ENCODE peak calls at places on chromosomes 6 and 20, in ten cellular contexts. E is mesendoderm; Q is CD8-positive, alpha-beta memory T cell; X is CD8-positive, alpha-beta T cell; Y is cardiac muscle cell; G is PC-3; N is endodermal cell; W is Karpas-422; F is naive thymus-derived CD4-positive, alpha-beta T cell; S is iPS DF 6.9. V is an unnamed sample.

GRCh38 chr6:110398778-110399177 is 16.6 kb downstream of the DDO start:
- DNase-seq in W (no peak), N (no peak), G (peak), S (no peak), X (no peak), E (no peak), Y (no peak), Q (no peak), F (no peak), V (no peak)

GRCh38 chr6:14838041-14838596 is 407.8 kb upstream of the JARID2 start:
- DNase-seq in Y (peak), G (no peak), E (no peak), Q (no peak), S (no peak), N (no peak), X (no peak), F (no peak), W (no peak), V (no peak)

GRCh38 chr20:53734006-53734688 is 140.5 kb upstream of the ZNF217 start:
- DNase-seq in W (no peak), X (no peak), N (peak), E (peak), Y (no peak), Q (no peak), G (no peak), S (no peak), F (no peak), V (no peak)

GRCh38 chr6:17179246-17180073 is 77.6 kb downstream of the STMND1 start:
- DNase-seq in E (no peak), N (no peak), S (no peak), W (no peak), X (no peak), G (peak), Q (no peak), Y (peak), F (no peak), V (no peak)

GRCh38 chr6:28606424-28607391 is 81.0 kb downstream of the GPX5 start:
- DNase-seq in Y (peak), N (peak), Q (peak), G (peak), S (no peak), W (peak), X (no peak), E (peak), F (peak), V (no peak)

GRCh38 chr6:145841668-145842067 is 27.1 kb upstream of the FBXO30 start:
- DNase-seq in S (no peak), G (peak), E (no peak), W (no peak), N (no peak), Q (no peak), X (no peak), F (no peak), Y (no peak), V (no peak)

GRCh38 chr20:49400904-49401303 is 81.6 kb downstream of the KCNB1 start:
- DNase-seq in F (no peak), N (no peak), E (no peak), Y (peak), S (no peak), G (no peak), W (no peak), Q (no peak), X (no peak), V (no peak)

GRCh38 chr20:22465622-22466446 is 118.5 kb downstream of the FOXA2 start:
- DNase-seq in F (no peak), S (no peak), Q (no peak), N (no peak), G (no peak), E (no peak), Y (no peak), X (no peak), W (no peak), V (no peak)

GRCh38 chr20:10519361-10520048 is 84.4 kb downstream of the SLX4IP start:
- DNase-seq in F (no peak), E (no peak), N (no peak), G (peak), Q (no peak), Y (no peak), X (no peak), S (no peak), W (no peak), V (no peak)

GRCh38 chr6:128036808-128037570 is 136.1 kb upstream of the THEMIS start:
- DNase-seq in S (no peak), E (no peak), Q (no peak), Y (peak), G (no peak), N (no peak), W (no peak), F (no peak), X (no peak), V (no peak)

GRCh38 chr6:85364354-85364753 is 85.5 kb upstream of the NT5E start:
- DNase-seq in S (no peak), Q (no peak), X (no peak), N (no peak), W (no peak), G (peak), Y (peak), F (no peak), E (no peak), V (no peak)

GRCh38 chr20:18057106-18057993 is at the start of gene OVOL2:
- DNase-seq in F (no peak), Q (no peak), W (no peak), G (peak), S (peak), Y (no peak), E (peak), X (no peak), N (peak), V (peak)
- H3K27ac ChIP-seq in F (no peak), Q (no peak), W (no peak), G (peak), S (no peak), Y (no peak), E (peak), X (no peak), N (no peak), V (peak)

GRCh38 chr6:170523256-170524187 is 29.6 kb downstream of the PSMB1 start:
- DNase-seq in Q (no peak), X (no peak), S (no peak), Y (no peak), E (no peak), F (no peak), G (no peak), N (no peak), W (no peak), V (no peak)
- H3K27ac ChIP-seq in Q (no peak), X (no peak), S (no peak), Y (peak), E (no peak), F (no peak), G (no peak), N (no peak), W (no peak), V (no peak)

GRCh38 chr20:57716893-57717292 is 7.1 kb upstream of the PMEPA1 start:
- DNase-seq in E (no peak), X (no peak), F (no peak), S (no peak), Y (no peak), Q (no peak), N (no peak), G (no peak), W (no peak), V (no peak)

GRCh38 chr20:57713951-57714350 is 4.1 kb upstream of the PMEPA1 start:
- DNase-seq in Q (no peak), W (no peak), X (no peak), N (no peak), S (no peak), F (no peak), Y (no peak), E (no peak), G (no peak), V (no peak)

GRCh38 chr20:57714409-57715267 is 4.8 kb upstream of the PMEPA1 start:
- DNase-seq in S (no peak), N (no peak), F (no peak), X (no peak), Y (peak), E (no peak), G (peak), W (no peak), Q (no peak), V (no peak)

GRCh38 chr20:57716202-57716601 is 6.4 kb upstream of the PMEPA1 start:
- DNase-seq in G (peak), S (no peak), Q (no peak), W (no peak), N (no peak), X (no peak), Y (peak), F (no peak), E (no peak), V (no peak)

GRCh38 chr20:57715268-57715904 is 5.6 kb upstream of the PMEPA1 start:
- DNase-seq in W (no peak), N (peak), F (no peak), Y (no peak), G (no peak), X (no peak), Q (no peak), E (no peak), S (no peak), V (no peak)
- H3K27ac ChIP-seq in W (no peak), N (no peak), F (no peak), Y (no peak), G (no peak), X (no peak), Q (no peak), E (no peak), S (no peak), V (no peak)

DNA sequence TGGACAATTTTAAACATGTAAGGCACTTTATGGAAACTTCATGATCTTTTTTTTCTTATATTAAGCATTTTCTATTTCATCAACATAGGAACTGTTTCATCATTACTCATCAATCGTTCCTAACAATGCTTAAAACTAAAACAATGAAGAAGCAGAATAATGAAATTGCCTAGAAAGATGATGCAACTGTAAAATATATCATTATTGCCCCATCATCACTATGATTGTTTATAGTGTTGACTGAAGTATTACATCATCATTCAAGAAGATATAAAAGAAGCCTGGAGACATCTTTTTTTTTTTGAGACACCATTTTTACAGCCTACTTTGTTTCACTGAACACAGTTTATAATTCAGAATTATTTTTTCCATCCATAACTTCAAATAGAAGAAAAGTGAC is 147.2 kb downstream of the TRDN start:
- DNase-seq in F (no peak), W (no peak), Q (no peak), X (no peak), N (no peak), E (no peak), S (no peak), G (no peak), Y (no peak), V (no peak)
- H3K27ac ChIP-seq in F (no peak), W (no peak), Q (no peak), X (no peak), N (no peak), E (no peak), S (no peak), G (no peak), Y (no peak), V (no peak)

GRCh38 chr6:5693588-5693987 is 313.1 kb downstream of the NRN1 start:
- DNase-seq in G (no peak), S (no peak), Q (no peak), Y (no peak), W (peak), F (no peak), X (no peak), N (no peak), E (no peak), V (no peak)

GRCh38 chr6:5701086-5701661 is 305.6 kb downstream of the NRN1 start:
- DNase-seq in W (no peak), S (no peak), Q (no peak), G (no peak), N (no peak), E (no peak), Y (peak), F (no peak), X (no peak), V (no peak)

GRCh38 chr6:5697508-5697907 is 309.2 kb downstream of the NRN1 start:
- DNase-seq in S (no peak), N (no peak), F (no peak), E (no peak), W (no peak), Q (no peak), Y (no peak), G (no peak), X (no peak), V (no peak)

GRCh38 chr6:5698318-5698717 is 308.4 kb downstream of the NRN1 start:
- DNase-seq in S (no peak), F (no peak), X (no peak), E (no peak), Q (no peak), W (no peak), G (no peak), N (no peak), Y (no peak), V (no peak)

DNA sequence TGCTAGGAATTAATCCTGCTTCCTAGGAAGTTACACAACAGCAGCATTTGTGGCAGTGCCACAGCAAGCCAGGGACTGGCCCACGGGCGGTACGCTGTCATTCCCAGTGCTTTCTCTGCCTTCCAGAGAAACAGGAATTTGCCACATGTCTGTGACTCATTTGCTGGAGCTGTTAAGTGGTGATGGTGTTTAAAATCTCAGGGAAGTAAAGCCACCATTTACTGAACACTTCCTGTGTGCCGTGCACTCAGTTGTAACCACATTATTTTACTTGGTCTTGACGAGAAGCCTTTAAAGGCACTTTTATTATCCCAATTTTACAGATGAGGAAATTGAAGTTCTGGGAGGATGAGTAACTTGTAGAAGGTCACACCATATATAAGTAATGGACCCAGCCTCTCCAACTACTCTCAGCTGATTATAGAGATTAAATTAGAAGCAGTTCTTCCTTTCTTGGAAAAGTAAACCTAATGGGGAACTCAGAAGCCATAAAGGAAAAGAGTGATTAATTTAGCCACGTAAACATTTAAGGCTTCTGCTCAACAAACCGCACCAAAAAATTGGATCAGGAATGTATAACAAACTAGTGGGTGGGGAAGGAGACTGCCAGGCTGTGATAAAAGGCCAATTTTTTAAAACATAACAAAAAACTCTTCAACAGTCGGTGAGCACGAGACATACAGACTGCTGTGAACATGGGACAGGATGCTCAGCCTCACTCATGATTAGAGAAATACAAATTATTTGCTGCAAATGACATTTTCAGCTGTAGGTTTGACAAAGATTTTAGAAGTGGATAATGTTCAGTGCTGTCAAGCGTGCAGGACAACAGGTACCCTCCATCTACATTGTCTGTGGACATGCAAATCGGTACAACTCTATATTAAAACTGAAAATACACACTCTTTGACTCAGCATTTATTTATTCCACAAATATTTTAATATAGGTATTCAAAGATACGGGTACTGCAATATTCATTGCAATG is 311.2 kb downstream of the NRN1 start:
- DNase-seq in W (peak), F (peak), G (peak), X (no peak), E (peak), Q (no peak), S (no peak), N (no peak), Y (peak), V (no peak)
- H3K27ac ChIP-seq in W (peak), F (no peak), G (peak), X (no peak), E (no peak), Q (no peak), S (no peak), N (no peak), Y (no peak), V (peak)

GRCh38 chr6:12419626-12420272 is 129.6 kb downstream of the EDN1 start:
- DNase-seq in N (no peak), E (no peak), Q (no peak), Y (no peak), X (no peak), G (no peak), S (no peak), W (no peak), F (no peak), V (no peak)
- H3K27ac ChIP-seq in N (no peak), E (no peak), Q (no peak), Y (no peak), X (no peak), G (peak), S (no peak), W (no peak), F (no peak), V (peak)

DNA sequence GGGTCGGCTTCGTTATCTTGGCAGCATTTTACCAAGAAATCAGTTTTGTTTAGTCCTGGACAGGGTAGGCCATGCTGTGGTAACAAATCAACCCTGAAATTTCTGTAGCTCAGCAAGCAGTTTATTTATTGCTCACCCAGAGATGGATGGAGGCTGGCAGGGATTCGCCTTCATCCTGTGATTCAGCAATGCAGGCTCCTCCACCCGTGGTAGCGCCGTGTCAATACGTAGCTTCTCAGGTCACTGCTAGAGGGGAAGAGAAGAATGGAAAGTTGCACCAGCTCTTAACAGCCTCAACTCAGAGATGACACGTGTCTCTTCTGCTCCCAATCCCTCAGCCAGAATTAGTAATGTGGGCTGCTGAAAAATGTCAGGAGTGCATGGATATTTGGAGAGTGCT is 157.1 kb upstream of the SGK1 start:
- DNase-seq in Q (no peak), N (no peak), W (no peak), Y (no peak), S (no peak), G (no peak), F (no peak), E (no peak), X (no peak), V (no peak)
- H3K27ac ChIP-seq in Q (no peak), N (no peak), W (no peak), Y (no peak), S (no peak), G (no peak), F (no peak), E (no peak), X (no peak), V (no peak)

DNA sequence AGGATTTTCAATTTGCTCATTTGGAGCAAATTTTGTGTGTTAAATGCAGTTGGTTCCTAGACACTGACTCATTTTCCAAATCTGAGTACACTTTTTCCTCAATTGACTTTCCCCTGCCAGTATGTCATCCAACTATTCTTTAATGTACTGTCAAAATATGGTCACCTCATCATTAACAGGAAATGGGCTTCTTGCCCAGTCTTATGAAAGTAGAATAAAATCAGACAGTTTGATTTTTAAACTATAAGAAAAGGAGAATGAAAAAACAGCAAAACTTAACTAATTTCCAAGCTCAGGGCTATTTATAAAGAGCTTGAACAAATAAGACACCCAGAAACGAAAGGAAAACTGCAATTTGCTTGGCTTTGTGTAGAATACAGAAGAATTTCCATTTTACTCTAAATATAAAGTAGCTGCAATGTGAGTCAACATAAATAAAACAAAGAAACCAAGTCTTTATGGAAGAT is 43.7 kb upstream of the RAB23 start:
- DNase-seq in Y (peak), Q (no peak), G (peak), N (no peak), X (no peak), E (no peak), S (no peak), F (no peak), W (no peak), V (no peak)
- H3K27ac ChIP-seq in Y (no peak), Q (no peak), G (peak), N (no peak), X (no peak), E (no peak), S (no peak), F (no peak), W (no peak), V (no peak)

GRCh38 chr6:31143148-31143547 is 4.3 kb upstream of the PSORS1C2 start:
- DNase-seq in E (peak), W (no peak), N (peak), Q (no peak), G (no peak), Y (peak), S (no peak), X (no peak), F (no peak), V (no peak)
- H3K27ac ChIP-seq in E (peak), W (no peak), N (no peak), Q (no peak), G (no peak), Y (no peak), S (no peak), X (no peak), F (no peak), V (no peak)

DNA sequence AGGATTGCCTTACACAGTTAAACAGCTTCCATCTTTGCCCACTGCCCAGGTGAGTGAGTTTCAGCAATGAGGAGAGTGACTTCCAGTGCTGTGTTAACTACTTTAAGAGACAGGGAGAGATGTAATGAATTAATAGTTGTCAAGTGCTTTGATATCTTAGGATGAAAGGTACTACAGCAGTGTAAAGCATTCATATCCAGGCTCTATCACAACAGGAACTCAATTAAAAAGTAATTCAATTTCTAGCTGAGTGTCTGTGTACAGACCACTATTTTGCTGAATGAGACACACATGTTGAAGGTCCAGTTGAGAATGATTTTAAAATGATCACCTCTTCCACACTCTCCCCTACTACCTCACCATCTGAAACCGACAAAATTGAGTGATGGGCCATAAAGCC is 70.7 kb upstream of the BEND3 start:
- DNase-seq in N (no peak), W (no peak), G (no peak), S (no peak), E (no peak), Y (no peak), X (no peak), Q (no peak), F (no peak), V (no peak)
- H3K27ac ChIP-seq in N (no peak), W (no peak), G (no peak), S (no peak), E (no peak), Y (no peak), X (no peak), Q (no peak), F (no peak), V (no peak)